ENCODE peak calls at places on chromosomes 6 and 20, in eight cellular contexts. Y is mammary epithelial cell, H is mesendoderm, O is tibial nerve, A is suprapubic skin, L is adrenal gland, W is ovary, V is right cardiac atrium. C is an unnamed sample.
A peak's percentile ranks its signal among the peaks of the same experiment; 100 is the strongest.

GRCh38 chr6:24495516-24495847 is 713 bp downstream of the ALDH5A1 start:
- DNase-seq in W (peak; percentile 62), V (peak; percentile 75), L (peak; percentile 60), Y (no peak), H (peak; percentile 76), O (peak; percentile 68), A (peak; percentile 82), C (no peak)

GRCh38 chr20:57716202-57716601 is 6.4 kb upstream of the PMEPA1 start:
- DNase-seq in V (no peak), H (no peak), Y (peak; percentile 83), A (no peak), L (no peak), O (no peak), W (no peak), C (no peak)

GRCh38 chr6:22825210-22825609 is 255.8 kb downstream of the HDGFL1 start:
- DNase-seq in L (no peak), O (no peak), A (no peak), V (no peak), Y (no peak), W (no peak), H (no peak), C (no peak)

GRCh38 chr6:159256128-159256527 is 86.9 kb downstream of the FNDC1 start:
- DNase-seq in W (no peak), V (no peak), H (no peak), A (no peak), L (no peak), O (no peak), Y (no peak), C (no peak)

GRCh38 chr6:132768051-132768517 is 10.4 kb upstream of the VNN2 start:
- DNase-seq in Y (peak; percentile 43), L (peak; percentile 47), V (peak; percentile 61), W (no peak), O (peak; percentile 38), A (no peak), H (peak; percentile 84), C (peak; percentile 9)

GRCh38 chr6:100482698-100483097 is 18.0 kb upstream of the SIM1 start:
- DNase-seq in O (no peak), W (no peak), H (no peak), L (no peak), A (no peak), Y (no peak), V (no peak), C (no peak)

GRCh38 chr6:36912583-36912982 is 26.8 kb downstream of the C6orf89 start:
- DNase-seq in L (no peak), H (no peak), W (no peak), O (no peak), V (no peak), A (no peak), Y (peak; percentile 98), C (peak; percentile 71)

GRCh38 chr6:122798099-122798641 is 9.1 kb downstream of the SMPDL3A start:
- DNase-seq in Y (peak; percentile 87), L (peak; percentile 57), H (no peak), W (no peak), A (no peak), O (no peak), V (no peak), C (peak; percentile 68)

GRCh38 chr6:150492507-150492906 is 107.2 kb upstream of the PLEKHG1 start:
- DNase-seq in Y (peak; percentile 98), H (no peak), L (no peak), V (no peak), A (no peak), W (no peak), O (no peak), C (no peak)

GRCh38 chr20:25203089-25203488 is 7.6 kb downstream of the ENTPD6 start:
- DNase-seq in V (no peak), W (no peak), H (no peak), A (no peak), L (no peak), O (no peak), Y (no peak), C (no peak)

GRCh38 chr20:42093542-42094440 is 475.6 kb upstream of the CHD6 start:
- DNase-seq in V (no peak), O (no peak), H (no peak), A (no peak), Y (no peak), W (no peak), L (no peak), C (no peak)

GRCh38 chr20:50813801-50814200 is 18.9 kb downstream of the BCAS4 start:
- DNase-seq in Y (no peak), O (no peak), W (no peak), H (no peak), V (no peak), A (no peak), L (no peak), C (no peak)

GRCh38 chr20:50815162-50815989 is 20.5 kb downstream of the BCAS4 start:
- DNase-seq in O (no peak), V (no peak), W (no peak), H (no peak), Y (peak; percentile 59), A (no peak), L (no peak), C (peak; percentile 56)

GRCh38 chr20:50817776-50818172 is 22.9 kb downstream of the BCAS4 start:
- DNase-seq in L (no peak), Y (no peak), H (no peak), V (no peak), W (no peak), A (no peak), O (no peak), C (no peak)

GRCh38 chr20:50813101-50813643 is 18.3 kb downstream of the BCAS4 start:
- DNase-seq in H (no peak), V (no peak), W (no peak), O (no peak), Y (no peak), A (no peak), L (no peak), C (no peak)

DNA sequence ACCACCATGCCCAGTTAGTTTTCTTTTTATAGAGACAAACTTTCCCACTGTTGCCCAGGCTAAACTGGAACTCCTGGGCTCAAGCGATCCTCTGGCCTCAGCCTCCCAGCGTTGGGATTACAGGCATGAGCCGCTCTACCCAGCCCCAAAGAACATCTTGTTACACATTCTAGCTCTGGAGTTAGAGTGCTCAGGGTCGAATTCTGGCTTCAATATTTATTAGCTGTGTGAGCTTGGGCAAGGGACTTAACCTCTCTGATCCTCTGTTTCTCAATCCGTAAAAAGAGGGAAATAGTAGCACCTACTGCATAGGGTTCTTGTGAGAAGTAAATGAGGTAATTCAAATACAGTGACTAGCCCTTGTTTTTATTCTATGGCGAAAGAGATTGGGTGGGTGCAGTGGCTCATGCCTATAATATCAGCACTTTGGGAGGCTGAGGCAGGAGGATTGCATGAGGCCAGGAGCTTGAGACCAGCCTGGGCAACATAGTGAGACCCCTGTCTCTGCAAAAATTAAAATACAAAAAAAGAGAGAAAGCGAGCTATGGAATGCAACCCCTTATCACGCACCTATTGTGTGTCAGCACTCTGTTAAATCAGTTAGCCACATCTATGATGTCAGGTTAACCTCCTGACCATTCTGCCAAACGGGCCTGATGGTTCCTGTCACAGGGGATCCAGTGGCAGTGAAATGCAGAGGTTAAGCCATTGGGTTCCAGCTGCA is 19.7 kb downstream of the BCAS4 start:
- DNase-seq in V (no peak), H (peak; percentile 22), L (no peak), W (no peak), A (no peak), Y (no peak), O (no peak), C (no peak)
- H3K4me1 ChIP-seq in V (no peaks in the 10 kb centered on the region), H (peaks cover 4% of the 10 kb centered on the region), L (no peaks in the 10 kb centered on the region), W (peaks cover 5% of the 10 kb centered on the region), A (peaks cover 7% of the 10 kb centered on the region), Y (peaks cover 7% of the 10 kb centered on the region), O (peaks cover 19% of the 10 kb centered on the region), C (peaks cover 13% of the 10 kb centered on the region)

GRCh38 chr6:4971851-4972250 is 32.0 kb downstream of the RPP40 start:
- DNase-seq in A (no peak), W (no peak), V (no peak), H (no peak), Y (no peak), L (no peak), O (no peak), C (no peak)
- H3K4me3 ChIP-seq in A (no peak overlapping the region), W (no peak overlapping the region), V (no peak overlapping the region), H (no peak overlapping the region), Y (no peak overlapping the region), L (no peak overlapping the region), O (no peak overlapping the region), C (no peak overlapping the region)

DNA sequence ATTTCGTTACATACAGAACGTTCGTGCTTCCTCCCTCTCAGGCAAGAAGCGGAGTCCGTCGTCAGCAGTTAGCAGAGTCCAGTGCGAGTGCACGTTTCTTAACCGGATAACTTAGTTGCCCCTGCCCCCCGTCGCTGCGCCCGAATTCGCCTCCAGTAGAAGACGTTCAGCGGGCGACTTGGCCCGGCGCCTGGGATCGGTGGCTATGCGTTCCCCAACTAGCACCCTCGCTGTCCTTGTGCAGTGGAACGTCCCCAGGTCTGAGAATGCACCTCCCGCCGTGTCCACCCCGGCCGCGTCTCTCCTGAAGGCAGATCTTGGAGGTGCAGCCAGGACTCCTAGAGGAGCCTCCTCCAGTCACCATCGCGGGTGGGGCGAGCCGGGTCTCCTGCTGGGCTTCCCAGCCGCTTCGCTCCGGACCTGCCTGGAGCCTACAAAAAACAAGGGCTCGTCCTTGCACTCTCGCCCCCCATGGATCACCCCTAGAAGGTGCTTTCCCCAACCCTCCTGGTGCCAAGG is 890 bp upstream of the PCSK2 start:
- DNase-seq in O (no peak), Y (no peak), V (peak; percentile 47), H (peak; percentile 24), A (no peak), W (peak; percentile 24), L (peak; percentile 20), C (no peak)
- H3K27me3 ChIP-seq in O (no peaks in the 10 kb centered on the region), Y (peaks cover 33% of the 10 kb centered on the region), V (peaks cover 8% of the 10 kb centered on the region), H (peaks cover 9% of the 10 kb centered on the region), A (peaks cover 60% of the 10 kb centered on the region), W (no peaks in the 10 kb centered on the region), L (peaks cover 33% of the 10 kb centered on the region), C (peaks cover 51% of the 10 kb centered on the region)

GRCh38 chr6:142932788-142933362 is 12.1 kb downstream of the HIVEP2 start:
- DNase-seq in O (no peak), A (no peak), L (no peak), V (no peak), W (no peak), H (no peak), Y (no peak), C (no peak)

GRCh38 chr6:142934599-142934998 is 10.4 kb downstream of the HIVEP2 start:
- DNase-seq in L (no peak), H (no peak), Y (no peak), V (no peak), W (no peak), O (no peak), A (no peak), C (no peak)

GRCh38 chr6:142934190-142934589 is 10.8 kb downstream of the HIVEP2 start:
- DNase-seq in W (no peak), H (no peak), V (no peak), L (no peak), Y (no peak), A (no peak), O (no peak), C (no peak)

GRCh38 chr6:142935553-142936517 is 9.1 kb downstream of the HIVEP2 start:
- DNase-seq in L (no peak), Y (no peak), A (no peak), W (no peak), H (no peak), O (no peak), V (peak; percentile 26), C (no peak)

DNA sequence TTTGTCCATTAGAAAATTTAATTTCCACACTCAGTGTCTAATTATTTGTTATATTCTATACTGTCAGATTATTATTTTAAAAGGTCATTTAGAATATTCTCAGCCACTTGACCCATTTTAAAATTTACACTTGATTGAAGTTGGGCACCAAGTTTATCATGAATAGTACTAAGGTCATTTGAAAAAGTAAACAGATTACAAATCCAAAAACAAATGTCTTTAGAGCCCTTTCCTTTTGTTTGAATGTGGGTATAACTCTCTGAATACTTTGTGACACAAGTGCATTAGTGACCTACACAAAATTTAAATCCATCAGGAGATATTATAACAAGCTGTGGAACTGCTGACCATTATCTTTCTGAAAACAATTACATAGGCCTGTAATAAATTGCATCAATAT is 11.3 kb downstream of the HIVEP2 start:
- DNase-seq in H (no peak), A (no peak), V (no peak), L (no peak), W (no peak), Y (no peak), O (no peak), C (no peak)
- H3K4me1 ChIP-seq in H (no peaks in the 10 kb centered on the region), A (peaks cover 14% of the 10 kb centered on the region), V (no peaks in the 10 kb centered on the region), L (no peaks in the 10 kb centered on the region), W (no peaks in the 10 kb centered on the region), Y (peaks cover 7% of the 10 kb centered on the region), O (peaks cover 15% of the 10 kb centered on the region), C (no peaks in the 10 kb centered on the region)

C was measured in SJSA1.